ENCODE peak calls at places on chromosomes 16 and 17, in nine cellular contexts. One of them, this sample, is unnamed.

GRCh38 chr17:78674595-78675315 is 97.6 kb upstream of the DNAH17 start:
- DNase-seq in progenitor cell of endocrine pancreas: no peak
- DNase-seq in uterus: no peak
- DNase-seq in mammary epithelial cell: no peak
- DNase-seq in gastrocnemius medialis: no peak
- DNase-seq in endothelial cell of umbilical vein: no peak
- DNase-seq in HFF-Myc: no peak
- DNase-seq in fibroblast of mammary gland: no peak
- DNase-seq in H9: peak
- DNase-seq in this sample: no peak

GRCh38 chr16:65121870-65122723 is at the start of gene CDH11:
- DNase-seq in progenitor cell of endocrine pancreas: peak
- DNase-seq in uterus: peak
- DNase-seq in mammary epithelial cell: peak
- DNase-seq in gastrocnemius medialis: no peak
- DNase-seq in endothelial cell of umbilical vein: peak
- DNase-seq in HFF-Myc: no peak
- DNase-seq in fibroblast of mammary gland: peak
- DNase-seq in H9: peak
- DNase-seq in this sample: peak

GRCh38 chr17:68290268-68290954 is 516 bp downstream of the SLC16A6 start:
- DNase-seq in progenitor cell of endocrine pancreas: peak
- DNase-seq in uterus: no peak
- DNase-seq in mammary epithelial cell: no peak
- DNase-seq in gastrocnemius medialis: no peak
- DNase-seq in endothelial cell of umbilical vein: no peak
- DNase-seq in HFF-Myc: no peak
- DNase-seq in fibroblast of mammary gland: no peak
- DNase-seq in H9: peak
- DNase-seq in this sample: peak

GRCh38 chr16:10850478-10850850 is 26.5 kb upstream of the CIITA start:
- DNase-seq in progenitor cell of endocrine pancreas: no peak
- DNase-seq in uterus: no peak
- DNase-seq in mammary epithelial cell: no peak
- DNase-seq in gastrocnemius medialis: no peak
- DNase-seq in endothelial cell of umbilical vein: no peak
- DNase-seq in HFF-Myc: no peak
- DNase-seq in fibroblast of mammary gland: no peak
- DNase-seq in H9: no peak
- DNase-seq in this sample: no peak

GRCh38 chr16:74769791-74770190 is 4.8 kb downstream of the FA2H start:
- DNase-seq in progenitor cell of endocrine pancreas: no peak
- DNase-seq in uterus: no peak
- DNase-seq in mammary epithelial cell: no peak
- DNase-seq in gastrocnemius medialis: no peak
- DNase-seq in endothelial cell of umbilical vein: no peak
- DNase-seq in HFF-Myc: no peak
- DNase-seq in fibroblast of mammary gland: no peak
- DNase-seq in H9: no peak
- DNase-seq in this sample: no peak

GRCh38 chr17:17819561-17819995 is 17.2 kb downstream of the SREBF1 start:
- DNase-seq in progenitor cell of endocrine pancreas: no peak
- DNase-seq in uterus: peak
- DNase-seq in mammary epithelial cell: peak
- DNase-seq in gastrocnemius medialis: peak
- DNase-seq in endothelial cell of umbilical vein: peak
- DNase-seq in HFF-Myc: peak
- DNase-seq in fibroblast of mammary gland: peak
- DNase-seq in H9: peak
- DNase-seq in this sample: peak

GRCh38 chr17:1643293-1643998 is 2.1 kb downstream of the SCARF1 start:
- DNase-seq in progenitor cell of endocrine pancreas: peak
- DNase-seq in uterus: no peak
- DNase-seq in mammary epithelial cell: peak
- DNase-seq in gastrocnemius medialis: no peak
- DNase-seq in endothelial cell of umbilical vein: no peak
- DNase-seq in HFF-Myc: no peak
- DNase-seq in fibroblast of mammary gland: no peak
- DNase-seq in H9: peak
- DNase-seq in this sample: peak

GRCh38 chr17:71764507-71764906 is 356.3 kb upstream of the SOX9 start:
- DNase-seq in progenitor cell of endocrine pancreas: peak
- DNase-seq in uterus: no peak
- DNase-seq in mammary epithelial cell: no peak
- DNase-seq in gastrocnemius medialis: no peak
- DNase-seq in endothelial cell of umbilical vein: no peak
- DNase-seq in HFF-Myc: no peak
- DNase-seq in fibroblast of mammary gland: no peak
- DNase-seq in H9: peak
- DNase-seq in this sample: peak

GRCh38 chr17:7634384-7634783 is 4.4 kb downstream of the SHBG start:
- DNase-seq in progenitor cell of endocrine pancreas: peak
- DNase-seq in uterus: no peak
- DNase-seq in mammary epithelial cell: no peak
- DNase-seq in gastrocnemius medialis: no peak
- DNase-seq in endothelial cell of umbilical vein: peak
- DNase-seq in HFF-Myc: no peak
- DNase-seq in fibroblast of mammary gland: peak
- DNase-seq in H9: peak
- DNase-seq in this sample: peak

GRCh38 chr17:66783656-66784381 is 51.1 kb upstream of the CACNG5 start:
- DNase-seq in progenitor cell of endocrine pancreas: no peak
- DNase-seq in uterus: no peak
- DNase-seq in mammary epithelial cell: no peak
- DNase-seq in gastrocnemius medialis: no peak
- DNase-seq in endothelial cell of umbilical vein: no peak
- DNase-seq in HFF-Myc: no peak
- DNase-seq in fibroblast of mammary gland: no peak
- DNase-seq in H9: peak
- DNase-seq in this sample: no peak

DNA sequence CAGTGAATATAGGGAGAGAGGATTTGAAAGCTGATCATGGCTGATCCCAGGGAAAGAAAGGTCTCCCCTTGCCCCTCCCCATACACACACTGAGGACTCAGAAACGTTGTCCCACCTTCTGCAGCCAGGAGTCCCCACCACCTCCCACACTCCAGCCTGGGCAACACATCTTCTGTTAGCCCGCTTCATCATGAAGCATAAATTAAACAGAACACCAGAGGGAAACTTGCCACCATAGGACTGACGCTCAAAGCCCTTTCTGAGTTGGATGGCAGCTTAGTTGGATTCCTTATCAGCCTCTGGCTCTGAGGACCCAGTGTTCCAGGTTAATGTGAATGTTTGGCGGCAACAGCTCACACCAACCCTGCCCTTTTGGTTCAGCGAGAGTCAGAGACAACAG is 33.9 kb downstream of the ARHGAP27 start:
- DNase-seq in progenitor cell of endocrine pancreas: no peak
- DNase-seq in uterus: no peak
- DNase-seq in mammary epithelial cell: no peak
- DNase-seq in gastrocnemius medialis: no peak
- DNase-seq in endothelial cell of umbilical vein: no peak
- DNase-seq in HFF-Myc: no peak
- DNase-seq in fibroblast of mammary gland: no peak
- DNase-seq in H9: peak
- DNase-seq in this sample: no peak
- TF ChIP-seq CTCF in progenitor cell of endocrine pancreas: no peak
- TF ChIP-seq CTCF in uterus: no peak
- TF ChIP-seq CTCF in mammary epithelial cell: no peak
- TF ChIP-seq CTCF in gastrocnemius medialis: no peak
- TF ChIP-seq CTCF in endothelial cell of umbilical vein: no peak
- TF ChIP-seq CTCF in HFF-Myc: no peak
- TF ChIP-seq CTCF in fibroblast of mammary gland: no peak
- TF ChIP-seq CTCF in H9: peak
- TF ChIP-seq CTCF in this sample: no peak

GRCh38 chr16:49348408-49349176 is 25.0 kb upstream of the C16orf78 start:
- DNase-seq in progenitor cell of endocrine pancreas: no peak
- DNase-seq in uterus: no peak
- DNase-seq in mammary epithelial cell: no peak
- DNase-seq in gastrocnemius medialis: no peak
- DNase-seq in endothelial cell of umbilical vein: no peak
- DNase-seq in HFF-Myc: no peak
- DNase-seq in fibroblast of mammary gland: no peak
- DNase-seq in H9: peak
- DNase-seq in this sample: peak
- TF ChIP-seq CTCF in progenitor cell of endocrine pancreas: no peak
- TF ChIP-seq CTCF in uterus: no peak
- TF ChIP-seq CTCF in mammary epithelial cell: peak
- TF ChIP-seq CTCF in gastrocnemius medialis: no peak
- TF ChIP-seq CTCF in endothelial cell of umbilical vein: no peak
- TF ChIP-seq CTCF in HFF-Myc: no peak
- TF ChIP-seq CTCF in fibroblast of mammary gland: no peak
- TF ChIP-seq CTCF in H9: peak
- TF ChIP-seq CTCF in this sample: peak

GRCh38 chr17:30554839-30555751 is 77.9 kb downstream of the GOSR1 start:
- DNase-seq in progenitor cell of endocrine pancreas: no peak
- DNase-seq in uterus: no peak
- DNase-seq in mammary epithelial cell: no peak
- DNase-seq in gastrocnemius medialis: no peak
- DNase-seq in endothelial cell of umbilical vein: peak
- DNase-seq in HFF-Myc: no peak
- DNase-seq in fibroblast of mammary gland: peak
- DNase-seq in H9: peak
- DNase-seq in this sample: no peak
- TF ChIP-seq CTCF in progenitor cell of endocrine pancreas: no peak
- TF ChIP-seq CTCF in uterus: no peak
- TF ChIP-seq CTCF in mammary epithelial cell: no peak
- TF ChIP-seq CTCF in gastrocnemius medialis: no peak
- TF ChIP-seq CTCF in endothelial cell of umbilical vein: peak
- TF ChIP-seq CTCF in HFF-Myc: peak
- TF ChIP-seq CTCF in fibroblast of mammary gland: peak
- TF ChIP-seq CTCF in H9: peak
- TF ChIP-seq CTCF in this sample: no peak

GRCh38 chr16:7268182-7268581 is 64.5 kb upstream of the RBFOX1 start:
- DNase-seq in progenitor cell of endocrine pancreas: peak
- DNase-seq in uterus: no peak
- DNase-seq in mammary epithelial cell: peak
- DNase-seq in gastrocnemius medialis: peak
- DNase-seq in endothelial cell of umbilical vein: no peak
- DNase-seq in HFF-Myc: no peak
- DNase-seq in fibroblast of mammary gland: peak
- DNase-seq in H9: peak
- DNase-seq in this sample: no peak
- TF ChIP-seq CTCF in progenitor cell of endocrine pancreas: peak
- TF ChIP-seq CTCF in uterus: no peak
- TF ChIP-seq CTCF in mammary epithelial cell: no peak
- TF ChIP-seq CTCF in gastrocnemius medialis: peak
- TF ChIP-seq CTCF in endothelial cell of umbilical vein: peak
- TF ChIP-seq CTCF in HFF-Myc: peak
- TF ChIP-seq CTCF in fibroblast of mammary gland: peak
- TF ChIP-seq CTCF in H9: peak
- TF ChIP-seq CTCF in this sample: peak

DNA sequence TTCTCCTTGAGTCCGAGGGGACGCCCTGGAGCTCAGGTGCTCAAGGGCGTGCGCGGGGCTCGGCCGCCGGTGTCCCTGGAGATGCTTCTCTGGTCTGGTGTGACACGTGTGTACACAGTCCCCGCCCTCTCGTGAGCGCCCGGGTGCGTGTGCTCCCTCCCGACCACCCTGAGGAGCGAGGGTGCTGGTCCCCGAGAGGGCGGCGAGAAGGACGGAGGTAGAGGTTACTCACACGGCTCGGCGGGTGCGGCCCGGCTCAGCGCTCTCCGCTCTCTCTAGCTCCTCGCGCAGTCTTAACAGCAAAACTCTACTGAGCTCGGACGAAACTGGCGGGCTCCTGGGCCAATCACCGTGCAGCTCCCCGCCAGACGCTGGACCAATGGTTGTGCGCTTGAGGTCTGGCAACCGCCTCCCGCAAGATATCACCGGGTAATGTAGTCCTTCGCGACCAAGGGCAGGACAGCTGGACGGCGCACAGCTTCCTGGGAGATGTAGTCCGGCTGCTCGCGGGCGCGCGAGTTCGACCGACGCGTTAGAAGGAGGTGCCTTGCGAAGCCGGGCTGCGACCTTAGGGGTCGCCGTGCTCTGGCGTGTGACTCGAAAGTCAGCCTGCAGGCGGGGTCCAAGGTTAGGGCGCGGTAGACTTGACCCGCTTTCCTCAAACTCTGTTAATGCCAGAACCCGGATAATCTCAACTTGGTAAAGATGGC is at the start of gene SLC25A19:
- DNase-seq in progenitor cell of endocrine pancreas: peak
- DNase-seq in uterus: peak
- DNase-seq in mammary epithelial cell: peak
- DNase-seq in gastrocnemius medialis: peak
- DNase-seq in endothelial cell of umbilical vein: peak
- DNase-seq in HFF-Myc: peak
- DNase-seq in fibroblast of mammary gland: peak
- DNase-seq in H9: peak
- DNase-seq in this sample: peak
- TF ChIP-seq CTCF in progenitor cell of endocrine pancreas: peak
- TF ChIP-seq CTCF in uterus: peak
- TF ChIP-seq CTCF in mammary epithelial cell: no peak
- TF ChIP-seq CTCF in gastrocnemius medialis: no peak
- TF ChIP-seq CTCF in endothelial cell of umbilical vein: no peak
- TF ChIP-seq CTCF in HFF-Myc: no peak
- TF ChIP-seq CTCF in fibroblast of mammary gland: no peak
- TF ChIP-seq CTCF in H9: peak
- TF ChIP-seq CTCF in this sample: peak

GRCh38 chr16:87702325-87702811 is 63.4 kb downstream of the KLHDC4 start:
- DNase-seq in progenitor cell of endocrine pancreas: no peak
- DNase-seq in uterus: no peak
- DNase-seq in mammary epithelial cell: no peak
- DNase-seq in gastrocnemius medialis: no peak
- DNase-seq in endothelial cell of umbilical vein: peak
- DNase-seq in HFF-Myc: no peak
- DNase-seq in fibroblast of mammary gland: peak
- DNase-seq in H9: peak
- DNase-seq in this sample: peak
- TF ChIP-seq CTCF in progenitor cell of endocrine pancreas: peak
- TF ChIP-seq CTCF in uterus: no peak
- TF ChIP-seq CTCF in mammary epithelial cell: peak
- TF ChIP-seq CTCF in gastrocnemius medialis: peak
- TF ChIP-seq CTCF in endothelial cell of umbilical vein: peak
- TF ChIP-seq CTCF in HFF-Myc: peak
- TF ChIP-seq CTCF in fibroblast of mammary gland: peak
- TF ChIP-seq CTCF in H9: peak
- TF ChIP-seq CTCF in this sample: peak

This sample was measured in glutamatergic neuron.